ENCODE peak calls at places on chromosome 21, in six cellular contexts. One of them, this sample, is unnamed.

GRCh38 chr21:17925000-17925610 is 105.9 kb upstream of the C21orf91 start:
- DNase-seq in MCF 10A: peak
- DNase-seq in activated CD8-positive, alpha-beta memory T cell treated with anti-CD3 and anti-CD28 coated beads for 4 hours: no peak
- DNase-seq in activated CD4-positive, alpha-beta memory T cell treated with anti-CD3 and anti-CD28 coated beads, Interleukin-2, amount 10 ng/mL, durations not matched to agents 7 days and 5 days: peak
- DNase-seq in HEK293T: peak
- DNase-seq in CD8-positive, alpha-beta T cell: peak
- DNase-seq in this sample: peak

GRCh38 chr21:43367296-43367695 is 59.6 kb downstream of the SIK1 start:
- DNase-seq in activated CD4-positive, alpha-beta memory T cell treated with anti-CD3 and anti-CD28 coated beads, Interleukin-2, amount 10 ng/mL, durations not matched to agents 7 days and 5 days: no peak
- DNase-seq in activated CD8-positive, alpha-beta memory T cell treated with anti-CD3 and anti-CD28 coated beads for 4 hours: no peak
- DNase-seq in CD8-positive, alpha-beta T cell: no peak
- DNase-seq in MCF 10A: no peak
- DNase-seq in HEK293T: no peak
- DNase-seq in this sample: no peak

GRCh38 chr21:42745511-42746239 is 92.3 kb downstream of the PDE9A start:
- DNase-seq in HEK293T: no peak
- DNase-seq in MCF 10A: no peak
- DNase-seq in CD8-positive, alpha-beta T cell: no peak
- DNase-seq in activated CD8-positive, alpha-beta memory T cell treated with anti-CD3 and anti-CD28 coated beads for 4 hours: no peak
- DNase-seq in activated CD4-positive, alpha-beta memory T cell treated with anti-CD3 and anti-CD28 coated beads, Interleukin-2, amount 10 ng/mL, durations not matched to agents 7 days and 5 days: no peak
- DNase-seq in this sample: peak

GRCh38 chr21:34008618-34009017 is 64.8 kb upstream of the MRPS6 start:
- DNase-seq in MCF 10A: no peak
- DNase-seq in CD8-positive, alpha-beta T cell: no peak
- DNase-seq in activated CD4-positive, alpha-beta memory T cell treated with anti-CD3 and anti-CD28 coated beads, Interleukin-2, amount 10 ng/mL, durations not matched to agents 7 days and 5 days: no peak
- DNase-seq in activated CD8-positive, alpha-beta memory T cell treated with anti-CD3 and anti-CD28 coated beads for 4 hours: no peak
- DNase-seq in HEK293T: no peak
- DNase-seq in this sample: peak

GRCh38 chr21:29172282-29172681 is 41.8 kb downstream of the MAP3K7CL start:
- DNase-seq in HEK293T: no peak
- DNase-seq in MCF 10A: no peak
- DNase-seq in activated CD8-positive, alpha-beta memory T cell treated with anti-CD3 and anti-CD28 coated beads for 4 hours: no peak
- DNase-seq in CD8-positive, alpha-beta T cell: no peak
- DNase-seq in activated CD4-positive, alpha-beta memory T cell treated with anti-CD3 and anti-CD28 coated beads, Interleukin-2, amount 10 ng/mL, durations not matched to agents 7 days and 5 days: no peak
- DNase-seq in this sample: no peak

GRCh38 chr21:16838330-16838729 is 674.5 kb upstream of the CXADR start:
- DNase-seq in activated CD8-positive, alpha-beta memory T cell treated with anti-CD3 and anti-CD28 coated beads for 4 hours: no peak
- DNase-seq in activated CD4-positive, alpha-beta memory T cell treated with anti-CD3 and anti-CD28 coated beads, Interleukin-2, amount 10 ng/mL, durations not matched to agents 7 days and 5 days: no peak
- DNase-seq in CD8-positive, alpha-beta T cell: no peak
- DNase-seq in MCF 10A: no peak
- DNase-seq in HEK293T: no peak
- DNase-seq in this sample: no peak

GRCh38 chr21:21052672-21053071 is 54.5 kb downstream of the NCAM2 start:
- DNase-seq in CD8-positive, alpha-beta T cell: no peak
- DNase-seq in activated CD4-positive, alpha-beta memory T cell treated with anti-CD3 and anti-CD28 coated beads, Interleukin-2, amount 10 ng/mL, durations not matched to agents 7 days and 5 days: no peak
- DNase-seq in activated CD8-positive, alpha-beta memory T cell treated with anti-CD3 and anti-CD28 coated beads for 4 hours: no peak
- DNase-seq in HEK293T: no peak
- DNase-seq in MCF 10A: no peak
- DNase-seq in this sample: no peak

GRCh38 chr21:38796426-38796825 is 9.3 kb upstream of the ETS2 start:
- DNase-seq in activated CD8-positive, alpha-beta memory T cell treated with anti-CD3 and anti-CD28 coated beads for 4 hours: no peak
- DNase-seq in MCF 10A: peak
- DNase-seq in CD8-positive, alpha-beta T cell: no peak
- DNase-seq in activated CD4-positive, alpha-beta memory T cell treated with anti-CD3 and anti-CD28 coated beads, Interleukin-2, amount 10 ng/mL, durations not matched to agents 7 days and 5 days: no peak
- DNase-seq in HEK293T: no peak
- DNase-seq in this sample: no peak

GRCh38 chr21:43864313-43864805 is 664 bp upstream of the AGPAT3 start:
- DNase-seq in MCF 10A: peak
- DNase-seq in activated CD4-positive, alpha-beta memory T cell treated with anti-CD3 and anti-CD28 coated beads, Interleukin-2, amount 10 ng/mL, durations not matched to agents 7 days and 5 days: peak
- DNase-seq in activated CD8-positive, alpha-beta memory T cell treated with anti-CD3 and anti-CD28 coated beads for 4 hours: no peak
- DNase-seq in HEK293T: no peak
- DNase-seq in CD8-positive, alpha-beta T cell: peak
- DNase-seq in this sample: peak

GRCh38 chr21:41182547-41182946 is 14.6 kb downstream of the BACE2 start:
- DNase-seq in activated CD8-positive, alpha-beta memory T cell treated with anti-CD3 and anti-CD28 coated beads for 4 hours: no peak
- DNase-seq in CD8-positive, alpha-beta T cell: no peak
- DNase-seq in activated CD4-positive, alpha-beta memory T cell treated with anti-CD3 and anti-CD28 coated beads, Interleukin-2, amount 10 ng/mL, durations not matched to agents 7 days and 5 days: no peak
- DNase-seq in MCF 10A: no peak
- DNase-seq in HEK293T: no peak
- DNase-seq in this sample: no peak

GRCh38 chr21:45630066-45630694 is 13.3 kb upstream of the PCBP3 start:
- DNase-seq in HEK293T: no peak
- DNase-seq in activated CD4-positive, alpha-beta memory T cell treated with anti-CD3 and anti-CD28 coated beads, Interleukin-2, amount 10 ng/mL, durations not matched to agents 7 days and 5 days: no peak
- DNase-seq in CD8-positive, alpha-beta T cell: no peak
- DNase-seq in MCF 10A: no peak
- DNase-seq in activated CD8-positive, alpha-beta memory T cell treated with anti-CD3 and anti-CD28 coated beads for 4 hours: no peak
- DNase-seq in this sample: peak

GRCh38 chr21:40054403-40054802 is 187.2 kb downstream of the PCP4 start:
- DNase-seq in HEK293T: no peak
- DNase-seq in activated CD8-positive, alpha-beta memory T cell treated with anti-CD3 and anti-CD28 coated beads for 4 hours: no peak
- DNase-seq in activated CD4-positive, alpha-beta memory T cell treated with anti-CD3 and anti-CD28 coated beads, Interleukin-2, amount 10 ng/mL, durations not matched to agents 7 days and 5 days: no peak
- DNase-seq in MCF 10A: peak
- DNase-seq in CD8-positive, alpha-beta T cell: no peak
- DNase-seq in this sample: no peak

GRCh38 chr21:45719177-45719802 is 75.8 kb downstream of the PCBP3 start:
- DNase-seq in MCF 10A: no peak
- DNase-seq in CD8-positive, alpha-beta T cell: no peak
- DNase-seq in activated CD8-positive, alpha-beta memory T cell treated with anti-CD3 and anti-CD28 coated beads for 4 hours: no peak
- DNase-seq in HEK293T: no peak
- DNase-seq in activated CD4-positive, alpha-beta memory T cell treated with anti-CD3 and anti-CD28 coated beads, Interleukin-2, amount 10 ng/mL, durations not matched to agents 7 days and 5 days: no peak
- DNase-seq in this sample: no peak

GRCh38 chr21:41345934-41346685 is 15.7 kb upstream of the MX2 start:
- DNase-seq in CD8-positive, alpha-beta T cell: no peak
- DNase-seq in activated CD8-positive, alpha-beta memory T cell treated with anti-CD3 and anti-CD28 coated beads for 4 hours: no peak
- DNase-seq in MCF 10A: no peak
- DNase-seq in HEK293T: no peak
- DNase-seq in activated CD4-positive, alpha-beta memory T cell treated with anti-CD3 and anti-CD28 coated beads, Interleukin-2, amount 10 ng/mL, durations not matched to agents 7 days and 5 days: no peak
- DNase-seq in this sample: no peak

GRCh38 chr21:25457411-25457810 is 149.9 kb downstream of the MRPL39 start:
- DNase-seq in CD8-positive, alpha-beta T cell: no peak
- DNase-seq in HEK293T: no peak
- DNase-seq in activated CD4-positive, alpha-beta memory T cell treated with anti-CD3 and anti-CD28 coated beads, Interleukin-2, amount 10 ng/mL, durations not matched to agents 7 days and 5 days: no peak
- DNase-seq in MCF 10A: peak
- DNase-seq in activated CD8-positive, alpha-beta memory T cell treated with anti-CD3 and anti-CD28 coated beads for 4 hours: no peak
- DNase-seq in this sample: no peak

GRCh38 chr21:28509031-28509430 is 483.6 kb downstream of the LTN1 start:
- DNase-seq in activated CD4-positive, alpha-beta memory T cell treated with anti-CD3 and anti-CD28 coated beads, Interleukin-2, amount 10 ng/mL, durations not matched to agents 7 days and 5 days: no peak
- DNase-seq in MCF 10A: no peak
- DNase-seq in HEK293T: no peak
- DNase-seq in activated CD8-positive, alpha-beta memory T cell treated with anti-CD3 and anti-CD28 coated beads for 4 hours: no peak
- DNase-seq in CD8-positive, alpha-beta T cell: no peak
- DNase-seq in this sample: no peak

GRCh38 chr21:15788847-15789548 is 59.2 kb downstream of the USP25 start:
- DNase-seq in HEK293T: no peak
- DNase-seq in CD8-positive, alpha-beta T cell: no peak
- DNase-seq in activated CD8-positive, alpha-beta memory T cell treated with anti-CD3 and anti-CD28 coated beads for 4 hours: no peak
- DNase-seq in MCF 10A: peak
- DNase-seq in activated CD4-positive, alpha-beta memory T cell treated with anti-CD3 and anti-CD28 coated beads, Interleukin-2, amount 10 ng/mL, durations not matched to agents 7 days and 5 days: no peak
- DNase-seq in this sample: no peak

GRCh38 chr21:44695641-44696040 is 1.3 kb upstream of the KRTAP10-12 start:
- DNase-seq in activated CD4-positive, alpha-beta memory T cell treated with anti-CD3 and anti-CD28 coated beads, Interleukin-2, amount 10 ng/mL, durations not matched to agents 7 days and 5 days: no peak
- DNase-seq in MCF 10A: no peak
- DNase-seq in HEK293T: no peak
- DNase-seq in activated CD8-positive, alpha-beta memory T cell treated with anti-CD3 and anti-CD28 coated beads for 4 hours: no peak
- DNase-seq in CD8-positive, alpha-beta T cell: no peak
- DNase-seq in this sample: peak

GRCh38 chr21:26499475-26499874 is 73.6 kb downstream of the CYYR1 start:
- DNase-seq in MCF 10A: no peak
- DNase-seq in HEK293T: no peak
- DNase-seq in CD8-positive, alpha-beta T cell: no peak
- DNase-seq in activated CD4-positive, alpha-beta memory T cell treated with anti-CD3 and anti-CD28 coated beads, Interleukin-2, amount 10 ng/mL, durations not matched to agents 7 days and 5 days: no peak
- DNase-seq in activated CD8-positive, alpha-beta memory T cell treated with anti-CD3 and anti-CD28 coated beads for 4 hours: no peak
- DNase-seq in this sample: no peak

GRCh38 chr21:22871692-22872091 is 1873.5 kb downstream of the NCAM2 start:
- DNase-seq in HEK293T: no peak
- DNase-seq in CD8-positive, alpha-beta T cell: no peak
- DNase-seq in activated CD8-positive, alpha-beta memory T cell treated with anti-CD3 and anti-CD28 coated beads for 4 hours: no peak
- DNase-seq in activated CD4-positive, alpha-beta memory T cell treated with anti-CD3 and anti-CD28 coated beads, Interleukin-2, amount 10 ng/mL, durations not matched to agents 7 days and 5 days: no peak
- DNase-seq in MCF 10A: no peak
- DNase-seq in this sample: no peak

GRCh38 chr21:34126691-34127090 is 53.3 kb downstream of the MRPS6 start:
- DNase-seq in activated CD8-positive, alpha-beta memory T cell treated with anti-CD3 and anti-CD28 coated beads for 4 hours: no peak
- DNase-seq in MCF 10A: peak
- DNase-seq in activated CD4-positive, alpha-beta memory T cell treated with anti-CD3 and anti-CD28 coated beads, Interleukin-2, amount 10 ng/mL, durations not matched to agents 7 days and 5 days: no peak
- DNase-seq in CD8-positive, alpha-beta T cell: no peak
- DNase-seq in HEK293T: no peak
- DNase-seq in this sample: no peak

GRCh38 chr21:37088196-37088595 is 15.1 kb downstream of the TTC3 start:
- DNase-seq in MCF 10A: peak
- DNase-seq in HEK293T: no peak
- DNase-seq in CD8-positive, alpha-beta T cell: no peak
- DNase-seq in activated CD8-positive, alpha-beta memory T cell treated with anti-CD3 and anti-CD28 coated beads for 4 hours: no peak
- DNase-seq in activated CD4-positive, alpha-beta memory T cell treated with anti-CD3 and anti-CD28 coated beads, Interleukin-2, amount 10 ng/mL, durations not matched to agents 7 days and 5 days: no peak
- DNase-seq in this sample: no peak

GRCh38 chr21:33968082-33968997 is 52.7 kb upstream of the ATP5PO start:
- DNase-seq in MCF 10A: peak
- DNase-seq in HEK293T: peak
- DNase-seq in activated CD4-positive, alpha-beta memory T cell treated with anti-CD3 and anti-CD28 coated beads, Interleukin-2, amount 10 ng/mL, durations not matched to agents 7 days and 5 days: no peak
- DNase-seq in activated CD8-positive, alpha-beta memory T cell treated with anti-CD3 and anti-CD28 coated beads for 4 hours: no peak
- DNase-seq in CD8-positive, alpha-beta T cell: no peak
- DNase-seq in this sample: no peak

GRCh38 chr21:42286416-42286815 is 28.8 kb downstream of the TFF3 start:
- DNase-seq in HEK293T: no peak
- DNase-seq in activated CD8-positive, alpha-beta memory T cell treated with anti-CD3 and anti-CD28 coated beads for 4 hours: no peak
- DNase-seq in CD8-positive, alpha-beta T cell: no peak
- DNase-seq in activated CD4-positive, alpha-beta memory T cell treated with anti-CD3 and anti-CD28 coated beads, Interleukin-2, amount 10 ng/mL, durations not matched to agents 7 days and 5 days: no peak
- DNase-seq in MCF 10A: no peak
- DNase-seq in this sample: no peak

GRCh38 chr21:25871566-25871965 is 136.8 kb downstream of the GABPA start:
- DNase-seq in MCF 10A: peak
- DNase-seq in activated CD8-positive, alpha-beta memory T cell treated with anti-CD3 and anti-CD28 coated beads for 4 hours: no peak
- DNase-seq in CD8-positive, alpha-beta T cell: no peak
- DNase-seq in activated CD4-positive, alpha-beta memory T cell treated with anti-CD3 and anti-CD28 coated beads, Interleukin-2, amount 10 ng/mL, durations not matched to agents 7 days and 5 days: no peak
- DNase-seq in HEK293T: no peak
- DNase-seq in this sample: no peak

GRCh38 chr21:16072692-16073091 is 342.9 kb downstream of the USP25 start:
- DNase-seq in MCF 10A: peak
- DNase-seq in HEK293T: no peak
- DNase-seq in activated CD8-positive, alpha-beta memory T cell treated with anti-CD3 and anti-CD28 coated beads for 4 hours: no peak
- DNase-seq in activated CD4-positive, alpha-beta memory T cell treated with anti-CD3 and anti-CD28 coated beads, Interleukin-2, amount 10 ng/mL, durations not matched to agents 7 days and 5 days: no peak
- DNase-seq in CD8-positive, alpha-beta T cell: no peak
- DNase-seq in this sample: no peak

GRCh38 chr21:45818276-45818903 is 163.2 kb upstream of the COL6A1 start:
- DNase-seq in CD8-positive, alpha-beta T cell: no peak
- DNase-seq in activated CD8-positive, alpha-beta memory T cell treated with anti-CD3 and anti-CD28 coated beads for 4 hours: no peak
- DNase-seq in MCF 10A: peak
- DNase-seq in activated CD4-positive, alpha-beta memory T cell treated with anti-CD3 and anti-CD28 coated beads, Interleukin-2, amount 10 ng/mL, durations not matched to agents 7 days and 5 days: no peak
- DNase-seq in HEK293T: no peak
- DNase-seq in this sample: peak

GRCh38 chr21:43333301-43334062 is 93.4 kb downstream of the SIK1 start:
- DNase-seq in CD8-positive, alpha-beta T cell: no peak
- DNase-seq in activated CD8-positive, alpha-beta memory T cell treated with anti-CD3 and anti-CD28 coated beads for 4 hours: no peak
- DNase-seq in activated CD4-positive, alpha-beta memory T cell treated with anti-CD3 and anti-CD28 coated beads, Interleukin-2, amount 10 ng/mL, durations not matched to agents 7 days and 5 days: no peak
- DNase-seq in MCF 10A: peak
- DNase-seq in HEK293T: no peak
- DNase-seq in this sample: no peak

GRCh38 chr21:41678016-41678935 is 88.6 kb downstream of the RIPK4 start:
- DNase-seq in MCF 10A: peak
- DNase-seq in HEK293T: no peak
- DNase-seq in activated CD8-positive, alpha-beta memory T cell treated with anti-CD3 and anti-CD28 coated beads for 4 hours: no peak
- DNase-seq in CD8-positive, alpha-beta T cell: no peak
- DNase-seq in activated CD4-positive, alpha-beta memory T cell treated with anti-CD3 and anti-CD28 coated beads, Interleukin-2, amount 10 ng/mL, durations not matched to agents 7 days and 5 days: no peak
- DNase-seq in this sample: no peak